ENCODE peak calls at places on chromosomes 12 and 14, in five cellular contexts. One of them, this sample, is unnamed.

GRCh38 chr14:106224694-106224971 is 698.2 kb downstream of the TMEM121 start:
- DNase-seq in globus pallidus: no peak
- DNase-seq in CD4-positive, alpha-beta T cell: no peak
- DNase-seq in lung microvascular endothelial cell: no peak
- DNase-seq in breast epithelium: no peak
- DNase-seq in this sample: no peak

GRCh38 chr14:87139299-87139698 is 853.7 kb downstream of the GALC start:
- DNase-seq in globus pallidus: no peak
- DNase-seq in CD4-positive, alpha-beta T cell: no peak
- DNase-seq in lung microvascular endothelial cell: no peak
- DNase-seq in breast epithelium: no peak
- DNase-seq in this sample: no peak

GRCh38 chr12:122949405-122949804 is 16.9 kb downstream of the ABCB9 start:
- DNase-seq in globus pallidus: no peak
- DNase-seq in CD4-positive, alpha-beta T cell: no peak
- DNase-seq in lung microvascular endothelial cell: no peak
- DNase-seq in breast epithelium: no peak
- DNase-seq in this sample: no peak

GRCh38 chr12:112971248-112971647 is 7.1 kb upstream of the OAS2 start:
- DNase-seq in globus pallidus: no peak
- DNase-seq in CD4-positive, alpha-beta T cell: no peak
- DNase-seq in lung microvascular endothelial cell: peak; percentile 10
- DNase-seq in breast epithelium: no peak
- DNase-seq in this sample: no peak

GRCh38 chr14:102592969-102593840 is 756 bp downstream of the RCOR1 start:
- DNase-seq in globus pallidus: peak; percentile 21
- DNase-seq in CD4-positive, alpha-beta T cell: peak; percentile 59
- DNase-seq in lung microvascular endothelial cell: peak; percentile 64
- DNase-seq in breast epithelium: peak; percentile 37
- DNase-seq in this sample: no peak

GRCh38 chr12:1594295-1595025 is at the start of gene FBXL14:
- DNase-seq in globus pallidus: peak; percentile 91
- DNase-seq in CD4-positive, alpha-beta T cell: peak; percentile 91
- DNase-seq in lung microvascular endothelial cell: peak; percentile 94
- DNase-seq in breast epithelium: peak; percentile 60
- DNase-seq in this sample: peak; percentile 86

GRCh38 chr14:71591929-71592328 is 340.3 kb upstream of the RGS6 start:
- DNase-seq in globus pallidus: no peak
- DNase-seq in CD4-positive, alpha-beta T cell: no peak
- DNase-seq in lung microvascular endothelial cell: peak; percentile 14
- DNase-seq in breast epithelium: no peak
- DNase-seq in this sample: no peak

GRCh38 chr12:109714913-109715244 is 1.3 kb downstream of the FAM222A start:
- DNase-seq in globus pallidus: no peak
- DNase-seq in CD4-positive, alpha-beta T cell: no peak
- DNase-seq in lung microvascular endothelial cell: no peak
- DNase-seq in breast epithelium: no peak
- DNase-seq in this sample: no peak

GRCh38 chr12:46187023-46187422 is 81.8 kb downstream of the SLC38A1 start:
- DNase-seq in globus pallidus: no peak
- DNase-seq in CD4-positive, alpha-beta T cell: no peak
- DNase-seq in lung microvascular endothelial cell: peak; percentile 63
- DNase-seq in breast epithelium: peak; percentile 55
- DNase-seq in this sample: no peak

This sample was measured in NCI-H510A.